ENCODE peak calls at places on chromosomes 13 and 19, in ten cellular contexts. Z, F, C, S, W, B, O, U, M and J are unnamed samples.

GRCh38 chr19:16899566-16900075 is 10.8 kb downstream of the F2RL3 start:
- DNase-seq in O (no peak), Z (peak; percentile 63), W (no peak), B (no peak), S (peak; percentile 20), M (peak; percentile 78), F (no peak), U (peak; percentile 62), C (no peak), J (no peak)

GRCh38 chr13:25980255-25980654 is 71.6 kb downstream of the SHISA2 start:
- DNase-seq in W (no peak), O (no peak), F (no peak), B (no peak), S (no peak), C (no peak), M (no peak), U (peak; percentile 21), Z (no peak), J (peak; percentile 61)

GRCh38 chr13:74761794-74762193 is 627.6 kb upstream of the KLF12 start:
- DNase-seq in F (no peak), O (no peak), Z (no peak), B (no peak), S (no peak), C (no peak), U (no peak), W (no peak), M (no peak), J (no peak)

GRCh38 chr13:108495686-108496363 is 133.6 kb upstream of the MYO16 start:
- DNase-seq in S (no peak), B (no peak), O (no peak), Z (no peak), C (no peak), M (no peak), W (no peak), F (no peak), U (no peak), J (no peak)

GRCh38 chr13:90938848-90939247 is 408.6 kb upstream of the MIR17HG start:
- DNase-seq in C (no peak), B (no peak), Z (no peak), O (no peak), M (no peak), W (no peak), U (no peak), S (no peak), F (no peak), J (no peak)

GRCh38 chr19:19214892-19215291 is 3.1 kb downstream of the NCAN start:
- DNase-seq in M (peak; percentile 34), Z (peak; percentile 49), O (no peak), F (no peak), W (no peak), B (no peak), C (no peak), U (peak; percentile 41), S (no peak), J (peak; percentile 29)

GRCh38 chr13:100608906-100609305 is 20.3 kb upstream of the GGACT start:
- DNase-seq in Z (no peak), F (no peak), S (no peak), M (peak; percentile 93), C (no peak), W (no peak), O (no peak), B (no peak), U (peak; percentile 28), J (no peak)

GRCh38 chr13:21164631-21165030 is 11.7 kb downstream of the SKA3 start:
- DNase-seq in S (no peak), Z (no peak), W (no peak), C (no peak), B (no peak), O (no peak), M (no peak), U (peak; percentile 58), F (no peak), J (no peak)

GRCh38 chr19:21699197-21699596 is 68.2 kb downstream of the ZNF100 start:
- DNase-seq in O (no peak), C (no peak), F (no peak), B (no peak), Z (no peak), S (no peak), M (no peak), W (no peak), U (no peak), J (no peak)

GRCh38 chr13:50866817-50867640 is 23.5 kb upstream of the DLEU7 start:
- DNase-seq in Z (no peak), S (no peak), M (no peak), F (no peak), O (no peak), C (no peak), B (no peak), U (no peak), W (no peak), J (no peak)

GRCh38 chr19:31223805-31224534 is 125.3 kb downstream of the TSHZ3 start:
- DNase-seq in O (no peak), S (no peak), M (no peak), U (peak; percentile 93), B (no peak), Z (no peak), W (no peak), F (no peak), C (no peak), J (no peak)

GRCh38 chr13:27825153-27825552 is 32.9 kb downstream of the GSX1 start:
- DNase-seq in C (no peak), F (no peak), W (no peak), Z (no peak), S (no peak), B (no peak), U (no peak), M (no peak), O (no peak), J (no peak)

GRCh38 chr19:44753932-44754742 is 5.6 kb downstream of the BCL3 start:
- DNase-seq in S (peak; percentile 75), O (no peak), C (no peak), M (peak; percentile 81), F (peak; percentile 61), Z (peak; percentile 95), U (peak; percentile 89), B (peak; percentile 79), W (peak; percentile 96), J (peak; percentile 96)

GRCh38 chr13:111241006-111241755 is 79.3 kb upstream of the TEX29 start:
- DNase-seq in U (no peak), M (no peak), S (no peak), W (no peak), Z (no peak), O (peak; percentile 85), B (peak; percentile 95), C (no peak), F (no peak), J (no peak)

GRCh38 chr19:33508431-33508830 is 13.2 kb downstream of the PEPD start:
- DNase-seq in C (no peak), S (no peak), Z (no peak), W (no peak), U (no peak), B (no peak), O (no peak), F (no peak), M (no peak), J (no peak)

GRCh38 chr13:106532111-106532929 is 3.1 kb downstream of the EFNB2 start:
- DNase-seq in M (no peak), W (no peak), U (peak; percentile 52), B (peak; percentile 77), Z (no peak), O (no peak), C (no peak), F (no peak), S (no peak), J (peak; percentile 6)

GRCh38 chr19:369876-370275 is 25.3 kb upstream of the MIER2 start:
- DNase-seq in F (no peak), Z (no peak), M (no peak), S (no peak), C (no peak), W (no peak), B (no peak), O (no peak), U (no peak), J (no peak)

GRCh38 chr19:53388168-53388567 is 6.8 kb upstream of the ZNF765 start:
- DNase-seq in C (no peak), O (no peak), Z (no peak), B (no peak), S (no peak), U (peak; percentile 16), M (no peak), F (no peak), W (no peak), J (no peak)

GRCh38 chr13:19862511-19863313 is 737 bp downstream of the ZMYM5 start:
- DNase-seq in Z (peak; percentile 34), M (peak; percentile 48), F (peak; percentile 11), U (peak; percentile 50), O (peak; percentile 53), C (no peak), S (peak; percentile 32), W (peak; percentile 34), B (no peak), J (peak; percentile 39)

GRCh38 chr19:42424712-42425131 is 2.5 kb downstream of the LIPE start:
- DNase-seq in O (no peak), U (no peak), C (no peak), M (no peak), Z (peak; percentile 70), F (no peak), S (no peak), W (no peak), B (no peak), J (no peak)

GRCh38 chr13:27168870-27169525 is 2.6 kb downstream of the USP12 start:
- DNase-seq in Z (no peak), M (peak; percentile 26), O (no peak), F (no peak), B (no peak), W (no peak), S (no peak), U (no peak), C (no peak), J (no peak)

GRCh38 chr19:39341122-39341719 is 1.0 kb upstream of the SAMD4B start:
- DNase-seq in F (no peak), W (no peak), C (no peak), Z (peak; percentile 16), O (no peak), S (no peak), M (peak; percentile 56), U (peak; percentile 51), B (no peak), J (peak; percentile 26)

GRCh38 chr19:14385492-14385891 is 4.2 kb downstream of the ADGRE5 start:
- DNase-seq in M (no peak), C (no peak), B (no peak), W (no peak), U (no peak), Z (no peak), S (no peak), O (no peak), F (no peak), J (no peak)

GRCh38 chr13:112366907-112367646 is 9.1 kb upstream of the SPACA7 start:
- DNase-seq in O (no peak), C (no peak), B (peak; percentile 83), W (no peak), Z (no peak), M (no peak), S (no peak), U (no peak), F (no peak), J (no peak)

GRCh38 chr19:46221981-46222610 is 7.4 kb upstream of the IGFL1 start:
- DNase-seq in F (no peak), U (peak; percentile 35), B (no peak), W (peak; percentile 67), O (no peak), S (no peak), C (no peak), Z (peak; percentile 95), M (no peak), J (peak; percentile 97)

GRCh38 chr13:59144700-59145099 is 1019.0 kb downstream of the DIAPH3 start:
- DNase-seq in M (no peak), Z (no peak), U (no peak), F (no peak), W (no peak), O (no peak), C (no peak), B (no peak), S (no peak), J (no peak)

GRCh38 chr13:66586489-66586888 is 643.6 kb downstream of the PCDH9 start:
- DNase-seq in W (no peak), M (peak; percentile 88), F (no peak), B (no peak), O (no peak), Z (no peak), S (no peak), U (no peak), C (no peak), J (no peak)

GRCh38 chr13:30486230-30487074 is 20.7 kb upstream of the HMGB1 start:
- DNase-seq in U (no peak), O (no peak), F (no peak), S (no peak), W (no peak), B (no peak), C (no peak), M (no peak), Z (no peak), J (peak; percentile 64)